ENCODE peak calls at places on chromosomes 13 and 19, in six cellular contexts. Q is IMR-90, P is transverse colon, N is tibial nerve, S is heart left ventricle, O is spleen. M is an unnamed sample. For H3K27me3 and H3K36me3, the result is how much of the 10 kb centered on the place peaks cover.

GRCh38 chr13:102788683-102789082 is 10.1 kb downstream of the POGLUT2 start:
- DNase-seq in P (no peak), N (no peak), O (no peak), Q (no peak), S (no peak), M (peak)

GRCh38 chr19:46515879-46516350 is 20.2 kb upstream of the PNMA8B start:
- DNase-seq in O (no peak), N (no peak), Q (peak), P (no peak), S (no peak), M (no peak)

GRCh38 chr13:102892504-102892903 is 46.7 kb downstream of the ERCC5 start:
- DNase-seq in S (no peak), N (no peak), Q (no peak), O (no peak), P (no peak), M (no peak)

GRCh38 chr13:41533676-41534075 is 76.3 kb downstream of the RGCC start:
- DNase-seq in S (no peak), N (peak), O (no peak), P (no peak), Q (no peak), M (no peak)

GRCh38 chr19:43777163-43777700 is 3.5 kb downstream of the KCNN4 start:
- DNase-seq in P (no peak), S (no peak), Q (peak), N (no peak), O (peak), M (no peak)

GRCh38 chr19:51691122-51692064 is 1.7 kb upstream of the SPACA6 start:
- DNase-seq in S (no peak), Q (peak), O (no peak), P (no peak), N (no peak), M (no peak)

GRCh38 chr19:44212865-44213346 is 574 bp downstream of the ZNF227 start:
- DNase-seq in S (no peak), P (no peak), O (no peak), N (no peak), Q (peak), M (no peak)

GRCh38 chr19:51710163-51710562 is 13.6 kb downstream of the HAS1 start:
- DNase-seq in N (no peak), O (no peak), S (no peak), Q (peak), P (no peak), M (no peak)

GRCh38 chr19:43318796-43319314 is 34.6 kb upstream of the CD177 start:
- DNase-seq in S (no peak), O (no peak), Q (no peak), N (no peak), P (no peak), M (no peak)

GRCh38 chr19:53958168-53958571 is 4.6 kb upstream of the CACNG8 start:
- DNase-seq in S (no peak), O (no peak), Q (no peak), P (no peak), N (no peak), M (no peak)

GRCh38 chr19:38509027-38509426 is 75.5 kb downstream of the RYR1 start:
- DNase-seq in Q (no peak), O (no peak), N (no peak), P (no peak), S (no peak), M (no peak)

GRCh38 chr13:40094056-40094455 is 438.6 kb downstream of the COG6 start:
- DNase-seq in S (no peak), Q (no peak), N (no peak), O (no peak), P (peak), M (no peak)

GRCh38 chr19:1008268-1009042 is 8.2 kb downstream of the GRIN3B start:
- DNase-seq in N (no peak), S (no peak), Q (no peak), O (no peak), P (no peak), M (peak)

GRCh38 chr19:1009043-1009975 is 9.1 kb downstream of the GRIN3B start:
- DNase-seq in P (peak), S (no peak), O (no peak), N (no peak), Q (peak), M (peak)

GRCh38 chr19:1011831-1012333 is 9.0 kb downstream of the TMEM259 start:
- DNase-seq in O (no peak), P (no peak), N (no peak), Q (no peak), S (no peak), M (no peak)

GRCh38 chr19:1010586-1011510 is 10.1 kb downstream of the TMEM259 start:
- DNase-seq in S (no peak), O (no peak), N (no peak), P (no peak), Q (no peak), M (no peak)

GRCh38 chr19:1009976-1010538 is 9.8 kb downstream of the GRIN3B start:
- DNase-seq in S (no peak), O (no peak), N (no peak), Q (no peak), P (no peak), M (no peak)
- TF ChIP-seq POLR2A in S (no peak), O (no peak), N (no peak), Q (no peak), P (no peak), M (no peak)

GRCh38 chr19:35521124-35521743 is 6.9 kb downstream of the SBSN start:
- DNase-seq in N (no peak), S (no peak), P (no peak), Q (no peak), O (no peak), M (no peak)

GRCh38 chr19:35528218-35529038 is at the start of gene SBSN:
- DNase-seq in P (no peak), S (no peak), O (no peak), Q (peak), N (no peak), M (no peak)

GRCh38 chr19:35525873-35526272 is 2.2 kb downstream of the SBSN start:
- DNase-seq in S (no peak), Q (no peak), N (no peak), P (no peak), O (no peak), M (no peak)

GRCh38 chr19:35522745-35523327 is 5.3 kb downstream of the SBSN start:
- DNase-seq in O (no peak), N (no peak), Q (no peak), P (no peak), S (no peak), M (no peak)

GRCh38 chr19:35524181-35524838 is 3.8 kb downstream of the SBSN start:
- DNase-seq in O (no peak), N (no peak), Q (no peak), S (no peak), P (no peak), M (no peak)
- H3K27me3 ChIP-seq in O (under half), N (under half), Q (under half), S (under half), P (under half), M (under half)

GRCh38 chr13:29547135-29547534 is 48.4 kb downstream of the SLC7A1 start:
- DNase-seq in O (no peak), N (no peak), P (no peak), Q (peak), S (no peak), M (no peak)

GRCh38 chr13:29548722-29549446 is 46.6 kb downstream of the SLC7A1 start:
- DNase-seq in O (no peak), Q (peak), P (no peak), S (no peak), N (no peak), M (no peak)

GRCh38 chr13:29543230-29544215 is 52.0 kb downstream of the SLC7A1 start:
- DNase-seq in N (no peak), Q (peak), O (no peak), P (no peak), S (no peak), M (no peak)

GRCh38 chr13:29546662-29547061 is 48.8 kb downstream of the SLC7A1 start:
- DNase-seq in Q (no peak), P (no peak), S (no peak), O (no peak), N (no peak), M (no peak)

DNA sequence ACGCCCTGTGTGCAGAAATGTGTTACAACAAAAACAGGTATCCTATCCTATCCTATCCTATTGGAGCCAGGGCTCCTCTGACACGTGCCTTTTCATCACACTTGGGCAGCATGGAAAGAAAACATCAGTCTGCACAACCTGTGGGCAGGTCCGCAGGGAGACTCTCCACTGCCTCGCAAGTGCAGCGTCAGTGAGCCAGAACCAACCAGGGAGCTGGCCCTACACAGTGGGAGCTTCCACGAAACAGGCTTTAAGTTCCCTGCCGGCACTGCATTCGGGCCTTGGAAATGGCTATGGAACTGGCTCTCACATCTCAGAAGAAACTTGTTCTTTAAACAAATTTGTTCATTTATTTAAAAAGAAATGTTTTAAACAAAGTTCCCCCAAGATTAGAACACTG is 49.5 kb downstream of the SLC7A1 start:
- DNase-seq in S (no peak), Q (no peak), P (no peak), O (no peak), N (no peak), M (no peak)
- H3K36me3 ChIP-seq in S (under half), Q (under half), P (under half), O (under half), N (under half), M (under half)

DNA sequence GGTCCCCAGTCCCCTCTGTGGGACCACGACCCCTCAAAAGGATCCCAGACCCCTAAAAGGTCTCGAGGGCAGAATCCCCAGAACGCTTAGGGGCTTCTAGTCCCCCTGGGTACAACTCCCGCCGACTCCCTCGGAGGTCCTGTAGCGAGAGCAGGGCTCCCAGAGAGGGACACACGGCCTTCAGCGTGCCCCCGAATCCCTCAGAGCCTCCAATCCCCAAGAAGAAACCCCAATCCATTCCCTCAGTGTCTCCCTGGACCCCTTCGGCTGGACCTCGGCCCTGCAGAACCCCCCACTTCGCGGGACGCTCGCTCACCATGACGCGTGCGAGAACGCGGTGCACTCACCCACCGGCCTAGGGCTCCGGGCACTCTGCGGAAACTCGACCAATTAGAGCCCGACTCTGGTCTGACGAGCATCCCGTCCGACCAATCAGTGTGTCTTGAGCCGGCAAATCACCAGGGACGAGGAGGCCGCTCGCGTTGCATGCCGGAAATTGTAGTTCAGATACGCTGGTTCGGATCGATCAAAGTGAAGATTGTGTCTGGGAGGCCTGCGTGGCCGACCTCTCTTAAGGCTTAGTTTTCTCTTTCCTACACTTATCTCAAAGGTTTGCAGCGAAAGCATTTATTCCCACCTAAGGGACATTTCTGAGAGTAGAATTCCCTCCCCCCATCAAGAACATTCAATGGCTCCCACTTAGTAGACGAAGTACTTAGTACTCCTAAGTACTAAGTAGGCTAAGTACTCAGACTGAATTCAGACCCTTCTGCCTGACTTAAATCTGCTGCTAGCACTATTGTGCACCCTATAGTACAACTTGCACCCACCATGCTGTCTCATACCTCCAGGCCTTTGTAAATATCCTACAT is at the start of gene TMEM161A:
- DNase-seq in N (peak), S (peak), Q (peak), P (peak), O (peak), M (peak)
- TF ChIP-seq POLR2A in N (no peak), S (peak), Q (peak), P (peak), O (peak), M (peak)

GRCh38 chr13:52371736-52372247 is 34.2 kb downstream of the THSD1 start:
- DNase-seq in N (no peak), Q (peak), O (no peak), S (no peak), P (no peak), M (no peak)
- H3K27me3 ChIP-seq in N (under half), Q (under half), O (under half), S (under half), P (under half), M (under half)

GRCh38 chr19:29372461-29372860 is 153.3 kb upstream of the VSTM2B start:
- DNase-seq in N (no peak), P (no peak), O (no peak), S (no peak), Q (no peak), M (no peak)
- H3K36me3 ChIP-seq in N (under half), P (under half), O (under half), S (under half), Q (under half), M (under half)

GRCh38 chr13:110868631-110869165 is 46.2 kb downstream of the ANKRD10 start:
- DNase-seq in N (no peak), P (no peak), O (no peak), S (no peak), Q (no peak), M (no peak)

GRCh38 chr13:110867380-110867779 is 47.5 kb downstream of the ANKRD10 start:
- DNase-seq in O (peak), Q (no peak), S (no peak), N (no peak), P (no peak), M (no peak)

GRCh38 chr13:110872034-110872767 is 42.7 kb downstream of the ANKRD10 start:
- DNase-seq in Q (no peak), N (no peak), P (no peak), O (peak), S (no peak), M (no peak)

GRCh38 chr13:110869231-110869804 is 45.6 kb downstream of the ANKRD10 start:
- DNase-seq in N (no peak), O (no peak), S (peak), Q (no peak), P (no peak), M (no peak)

GRCh38 chr13:110869805-110870706 is 44.8 kb downstream of the ANKRD10 start:
- DNase-seq in P (peak), S (peak), N (peak), O (peak), Q (peak), M (no peak)
- TF ChIP-seq POLR2A in P (no peak), S (no peak), N (no peak), O (no peak), Q (peak), M (no peak)

GRCh38 chr19:17460372-17461230 is at the start of gene NXNL1:
- DNase-seq in P (no peak), N (no peak), Q (no peak), S (no peak), O (no peak), M (no peak)
- H3K27me3 ChIP-seq in P (half or more), N (half or more), Q (under half), S (under half), O (under half), M (under half)

GRCh38 chr19:1816530-1817298 is 4.6 kb upstream of the ATP8B3 start:
- DNase-seq in O (peak), N (no peak), Q (no peak), S (no peak), P (no peak), M (no peak)
- H3K36me3 ChIP-seq in O (half or more), N (under half), Q (under half), S (under half), P (under half), M (half or more)

M was measured in right lobe of liver.